ENCODE peak calls at places on chromosomes 4 and X, in five cellular contexts. B is heart right ventricle; Q is CD8-positive, alpha-beta memory T cell; W is testis; L is lung. G is an unnamed sample. For H3K9me3, the result is how much of the 10 kb centered on the place peaks cover.

GRCh38 chrX:16828126-16828908 is 41.8 kb downstream of the RBBP7 start:
- DNase-seq in B (peak), Q (no peak), W (no peak), L (no peak), G (no peak)

GRCh38 chrX:38879631-38880220 is 78.5 kb downstream of the MID1IP1 start:
- DNase-seq in B (peak), Q (no peak), W (no peak), L (no peak), G (no peak)

GRCh38 chr4:25862411-25863346 is at the start of gene SEL1L3:
- DNase-seq in B (no peak), Q (peak), W (peak), L (peak), G (no peak)

GRCh38 chr4:74463123-74463522 is 18.2 kb downstream of the AREG start:
- DNase-seq in B (no peak), Q (no peak), W (no peak), L (no peak), G (no peak)

GRCh38 chrX:71098302-71098701 is 2.7 kb downstream of the FOXO4 start:
- DNase-seq in B (peak), Q (peak), W (peak), L (peak), G (no peak)

GRCh38 chr4:26885912-26886274 is 25.3 kb downstream of the STIM2 start:
- DNase-seq in B (no peak), Q (peak), W (no peak), L (no peak), G (no peak)

GRCh38 chrX:153361781-153362397 is 27.9 kb downstream of the ZNF275 start:
- DNase-seq in B (no peak), Q (no peak), W (no peak), L (no peak), G (no peak)

GRCh38 chr4:136032391-136032790 is 1499.9 kb downstream of the PCDH18 start:
- DNase-seq in B (no peak), Q (no peak), W (no peak), L (no peak), G (no peak)

GRCh38 chrX:114344756-114345155 is 239.1 kb upstream of the HTR2C start:
- DNase-seq in B (no peak), Q (no peak), W (no peak), L (no peak), G (no peak)

GRCh38 chrX:65871671-65872311 is 168.1 kb downstream of the VSIG4 start:
- DNase-seq in B (peak), Q (no peak), W (peak), L (no peak), G (peak)

GRCh38 chr4:80011636-80012236 is 61.3 kb downstream of the ANTXR2 start:
- DNase-seq in B (no peak), Q (no peak), W (no peak), L (no peak), G (peak)

GRCh38 chr4:3300198-3300671 is 7.4 kb downstream of the RGS12 start:
- DNase-seq in B (no peak), Q (no peak), W (no peak), L (no peak), G (no peak)

GRCh38 chr4:169823685-169824084 is 65.9 kb upstream of the HPF1 start:
- DNase-seq in B (peak), Q (no peak), W (peak), L (no peak), G (no peak)

GRCh38 chr4:168598191-168598590 is 101.3 kb downstream of the PALLD start:
- DNase-seq in B (peak), Q (no peak), W (no peak), L (no peak), G (no peak)

GRCh38 chrX:4909245-4909830 is 1195.9 kb upstream of the PRKX start:
- DNase-seq in B (no peak), Q (no peak), W (no peak), L (no peak), G (no peak)

GRCh38 chrX:108261541-108262218 is 170.1 kb downstream of the ATG4A start:
- DNase-seq in B (no peak), Q (no peak), W (no peak), L (no peak), G (no peak)

GRCh38 chrX:13955095-13955647 is 74.5 kb downstream of the GEMIN8 start:
- DNase-seq in B (no peak), Q (no peak), W (no peak), L (no peak), G (no peak)

GRCh38 chrX:16807976-16808542 is 21.8 kb downstream of the TXLNG start:
- DNase-seq in B (no peak), Q (no peak), W (peak), L (no peak), G (no peak)

GRCh38 chr4:186651181-186651603 is 72.5 kb downstream of the FAT1 start:
- DNase-seq in B (no peak), Q (no peak), W (no peak), L (no peak), G (no peak)

GRCh38 chr4:153083447-153083921 is 120.8 kb upstream of the TRIM2 start:
- DNase-seq in B (peak), Q (peak), W (peak), L (peak), G (peak)

GRCh38 chr4:60389636-60390035 is 810.5 kb upstream of the ADGRL3 start:
- DNase-seq in B (no peak), Q (no peak), W (no peak), L (no peak), G (no peak)

GRCh38 chr4:185587444-185588161 is 52.3 kb upstream of the PDLIM3 start:
- DNase-seq in B (no peak), Q (peak), W (no peak), L (no peak), G (no peak)

GRCh38 chr4:139050436-139050835 is 34.9 kb downstream of the NOCT start:
- DNase-seq in B (no peak), Q (no peak), W (no peak), L (no peak), G (no peak)

GRCh38 chrX:55783723-55784122 is 66.2 kb downstream of the RRAGB start:
- DNase-seq in B (no peak), Q (no peak), W (no peak), L (no peak), G (no peak)
- H3K27ac ChIP-seq in B (no peak), Q (no peak), W (no peak), L (no peak), G (no peak)

DNA sequence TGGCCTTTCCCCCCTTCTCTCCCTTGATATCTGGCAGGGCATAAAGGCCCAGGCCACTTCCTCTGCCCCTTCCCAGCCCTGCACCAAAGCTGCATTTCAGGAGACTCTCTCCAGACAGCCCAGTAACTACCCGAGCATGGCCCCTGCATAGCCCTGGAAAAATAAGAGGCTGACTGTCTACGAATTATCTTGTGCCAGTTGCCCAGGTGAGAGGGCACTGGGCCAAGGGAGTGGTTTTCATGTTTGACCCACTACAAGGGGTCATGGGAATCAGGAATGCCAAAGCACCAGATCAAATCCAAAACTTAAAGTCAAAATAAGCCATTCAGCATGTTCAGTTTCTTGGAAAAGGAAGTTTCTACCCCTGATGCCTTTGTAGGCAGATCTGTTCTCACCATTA is 183.8 kb downstream of the AR start:
- DNase-seq in B (no peak), Q (no peak), W (no peak), L (no peak), G (no peak)
- H3K9me3 ChIP-seq in B (under half), Q (under half), W (under half), L (under half), G (under half)

GRCh38 chr4:141459020-141459419 is 177.4 kb upstream of the IL15 start:
- DNase-seq in B (no peak), Q (no peak), W (no peak), L (no peak), G (no peak)
- H3K27ac ChIP-seq in B (no peak), Q (no peak), W (no peak), L (no peak), G (no peak)

DNA sequence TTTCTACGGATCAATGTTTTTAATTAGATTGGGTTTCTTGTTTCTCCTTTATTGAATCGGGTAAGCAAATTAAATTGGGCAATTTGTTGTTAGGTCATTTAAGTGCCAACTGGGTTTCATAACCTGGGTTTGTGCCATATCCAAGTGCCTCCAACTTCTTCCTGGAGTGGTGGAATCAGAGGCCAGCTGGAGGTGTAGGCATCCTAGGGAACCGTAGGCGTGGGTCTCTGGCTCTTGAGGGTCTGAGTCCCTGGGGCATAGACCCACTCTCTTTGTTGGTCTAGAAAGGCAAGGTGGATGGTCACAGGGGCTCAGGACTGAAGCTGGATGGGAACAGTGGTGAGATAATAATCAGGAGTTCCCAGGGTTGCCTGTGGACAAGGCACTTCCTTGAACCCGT is 18.3 kb downstream of the CNGA2 start:
- DNase-seq in B (no peak), Q (no peak), W (no peak), L (no peak), G (no peak)
- H3K9me3 ChIP-seq in B (under half), Q (under half), W (under half), L (under half), G (under half)

G was measured in SJSA1.